ENCODE peak calls at places on chromosome 22, in seven cellular contexts. One of them, this sample, is unnamed.
A peak's percentile ranks its signal among the peaks of the same experiment; 100 is the strongest.

GRCh38 chr22:46528121-46528610 is 9.3 kb downstream of the CELSR1 start:
- DNase-seq in CD4-positive, CD25-positive, alpha-beta regulatory T cell: no peak
- DNase-seq in occipital lobe: no peak
- DNase-seq in SK-N-MC: no peak
- DNase-seq in hippocampal formation: no peak
- DNase-seq in NCI-H1417: no peak
- DNase-seq in AG04450: no peak
- DNase-seq in this sample: no peak

GRCh38 chr22:20022231-20023069 is 1.5 kb downstream of the TANGO2 start:
- DNase-seq in CD4-positive, CD25-positive, alpha-beta regulatory T cell: no peak
- DNase-seq in occipital lobe: no peak
- DNase-seq in SK-N-MC: no peak
- DNase-seq in hippocampal formation: no peak
- DNase-seq in NCI-H1417: no peak
- DNase-seq in AG04450: no peak
- DNase-seq in this sample: no peak

GRCh38 chr22:29700949-29701927 is 18.6 kb upstream of the CABP7 start:
- DNase-seq in CD4-positive, CD25-positive, alpha-beta regulatory T cell: peak; percentile 96
- DNase-seq in occipital lobe: no peak
- DNase-seq in SK-N-MC: no peak
- DNase-seq in hippocampal formation: no peak
- DNase-seq in NCI-H1417: peak; percentile 37
- DNase-seq in AG04450: no peak
- DNase-seq in this sample: peak; percentile 77

GRCh38 chr22:30015229-30015797 is 65.0 kb upstream of the HORMAD2 start:
- DNase-seq in CD4-positive, CD25-positive, alpha-beta regulatory T cell: no peak
- DNase-seq in occipital lobe: no peak
- DNase-seq in SK-N-MC: no peak
- DNase-seq in hippocampal formation: no peak
- DNase-seq in NCI-H1417: no peak
- DNase-seq in AG04450: no peak
- DNase-seq in this sample: no peak

GRCh38 chr22:32736746-32737145 is 64.8 kb upstream of the TIMP3 start:
- DNase-seq in CD4-positive, CD25-positive, alpha-beta regulatory T cell: no peak
- DNase-seq in occipital lobe: no peak
- DNase-seq in SK-N-MC: no peak
- DNase-seq in hippocampal formation: no peak
- DNase-seq in NCI-H1417: no peak
- DNase-seq in AG04450: no peak
- DNase-seq in this sample: no peak

GRCh38 chr22:22369962-22370265 is 125.3 kb downstream of the VPREB1 start:
- DNase-seq in CD4-positive, CD25-positive, alpha-beta regulatory T cell: no peak
- DNase-seq in occipital lobe: no peak
- DNase-seq in SK-N-MC: no peak
- DNase-seq in hippocampal formation: no peak
- DNase-seq in NCI-H1417: no peak
- DNase-seq in AG04450: no peak
- DNase-seq in this sample: no peak

GRCh38 chr22:27391092-27391770 is 410.3 kb downstream of the MN1 start:
- DNase-seq in CD4-positive, CD25-positive, alpha-beta regulatory T cell: no peak
- DNase-seq in occipital lobe: no peak
- DNase-seq in SK-N-MC: no peak
- DNase-seq in hippocampal formation: no peak
- DNase-seq in NCI-H1417: no peak
- DNase-seq in AG04450: no peak
- DNase-seq in this sample: no peak

GRCh38 chr22:50146440-50147228 is 23.9 kb upstream of the PANX2 start:
- DNase-seq in CD4-positive, CD25-positive, alpha-beta regulatory T cell: peak; percentile 18
- DNase-seq in occipital lobe: peak; percentile 63
- DNase-seq in SK-N-MC: no peak
- DNase-seq in hippocampal formation: peak; percentile 76
- DNase-seq in NCI-H1417: no peak
- DNase-seq in AG04450: peak; percentile 42
- DNase-seq in this sample: no peak

GRCh38 chr22:21755855-21756284 is 20.3 kb upstream of the YPEL1 start:
- DNase-seq in CD4-positive, CD25-positive, alpha-beta regulatory T cell: no peak
- DNase-seq in occipital lobe: no peak
- DNase-seq in SK-N-MC: no peak
- DNase-seq in hippocampal formation: no peak
- DNase-seq in NCI-H1417: no peak
- DNase-seq in AG04450: peak; percentile 42
- DNase-seq in this sample: no peak